ENCODE peak calls at places on chromosome 10, in five cellular contexts. One of them, this sample, is unnamed.

GRCh38 chr10:69457771-69458237 is 6.5 kb downstream of the TSPAN15 start:
- DNase-seq in GM23248: no peak
- DNase-seq in HCT116: no peak
- DNase-seq in hepatocyte: no peak
- DNase-seq in GM23338: no peak
- DNase-seq in this sample: no peak

GRCh38 chr10:47259521-47259920 is 40.5 kb upstream of the GDF10 start:
- DNase-seq in GM23248: no peak
- DNase-seq in HCT116: no peak
- DNase-seq in hepatocyte: no peak
- DNase-seq in GM23338: no peak
- DNase-seq in this sample: no peak

GRCh38 chr10:3976718-3977117 is 191.7 kb upstream of the KLF6 start:
- DNase-seq in GM23248: no peak
- DNase-seq in HCT116: no peak
- DNase-seq in hepatocyte: no peak
- DNase-seq in GM23338: no peak
- DNase-seq in this sample: no peak

GRCh38 chr10:126634347-126634746 is 36.1 kb downstream of the C10orf90 start:
- DNase-seq in GM23248: no peak
- DNase-seq in HCT116: no peak
- DNase-seq in hepatocyte: no peak
- DNase-seq in GM23338: no peak
- DNase-seq in this sample: no peak

GRCh38 chr10:125144209-125144608 is 16.2 kb downstream of the CTBP2 start:
- DNase-seq in GM23248: no peak
- DNase-seq in HCT116: no peak
- DNase-seq in hepatocyte: no peak
- DNase-seq in GM23338: no peak
- DNase-seq in this sample: no peak

GRCh38 chr10:60417024-60417423 is 27.3 kb upstream of the ANK3 start:
- DNase-seq in GM23248: peak
- DNase-seq in HCT116: no peak
- DNase-seq in hepatocyte: peak
- DNase-seq in GM23338: no peak
- DNase-seq in this sample: no peak

GRCh38 chr10:105585753-105586152 is 944.7 kb downstream of the SORCS3 start:
- DNase-seq in GM23248: no peak
- DNase-seq in HCT116: no peak
- DNase-seq in hepatocyte: peak
- DNase-seq in GM23338: peak
- DNase-seq in this sample: no peak

GRCh38 chr10:17214486-17214885 is 13.0 kb upstream of the TRDMT1 start:
- DNase-seq in GM23248: peak
- DNase-seq in HCT116: no peak
- DNase-seq in hepatocyte: no peak
- DNase-seq in GM23338: no peak
- DNase-seq in this sample: no peak

GRCh38 chr10:45427305-45427955 is 53.4 kb downstream of the ALOX5 start:
- DNase-seq in GM23248: no peak
- DNase-seq in HCT116: no peak
- DNase-seq in hepatocyte: no peak
- DNase-seq in GM23338: no peak
- DNase-seq in this sample: no peak

GRCh38 chr10:48452879-48453412 is 146.5 kb downstream of the MAPK8 start:
- DNase-seq in GM23248: no peak
- DNase-seq in HCT116: no peak
- DNase-seq in hepatocyte: no peak
- DNase-seq in GM23338: no peak
- DNase-seq in this sample: no peak

GRCh38 chr10:119070395-119071165 is 10.0 kb downstream of the EIF3A start:
- DNase-seq in GM23248: no peak
- DNase-seq in HCT116: no peak
- DNase-seq in hepatocyte: no peak
- DNase-seq in GM23338: no peak
- DNase-seq in this sample: no peak

GRCh38 chr10:36181421-36181820 is 539.3 kb upstream of the FZD8 start:
- DNase-seq in GM23248: peak
- DNase-seq in HCT116: no peak
- DNase-seq in hepatocyte: no peak
- DNase-seq in GM23338: no peak
- DNase-seq in this sample: no peak
- TF ChIP-seq EZH2phosphoT487 in GM23248: no peak
- TF ChIP-seq EZH2phosphoT487 in HCT116: no peak
- TF ChIP-seq EZH2phosphoT487 in hepatocyte: no peak
- TF ChIP-seq EZH2phosphoT487 in GM23338: no peak
- TF ChIP-seq EZH2phosphoT487 in this sample: no peak

GRCh38 chr10:114646426-114646825 is 11.6 kb downstream of the ABLIM1 start:
- DNase-seq in GM23248: no peak
- DNase-seq in HCT116: no peak
- DNase-seq in hepatocyte: no peak
- DNase-seq in GM23338: no peak
- DNase-seq in this sample: no peak

GRCh38 chr10:114650266-114650665 is 7.8 kb downstream of the ABLIM1 start:
- DNase-seq in GM23248: no peak
- DNase-seq in HCT116: no peak
- DNase-seq in hepatocyte: no peak
- DNase-seq in GM23338: no peak
- DNase-seq in this sample: no peak

GRCh38 chr10:114647545-114648138 is 10.4 kb downstream of the ABLIM1 start:
- DNase-seq in GM23248: peak
- DNase-seq in HCT116: no peak
- DNase-seq in hepatocyte: no peak
- DNase-seq in GM23338: no peak
- DNase-seq in this sample: no peak

GRCh38 chr10:114649217-114649906 is 8.7 kb downstream of the ABLIM1 start:
- DNase-seq in GM23248: no peak
- DNase-seq in HCT116: no peak
- DNase-seq in hepatocyte: no peak
- DNase-seq in GM23338: no peak
- DNase-seq in this sample: no peak

GRCh38 chr10:114648368-114648767 is 9.7 kb downstream of the ABLIM1 start:
- DNase-seq in GM23248: peak
- DNase-seq in HCT116: no peak
- DNase-seq in hepatocyte: peak
- DNase-seq in GM23338: no peak
- DNase-seq in this sample: no peak
- TF ChIP-seq EZH2phosphoT487 in GM23248: no peak
- TF ChIP-seq EZH2phosphoT487 in HCT116: no peak
- TF ChIP-seq EZH2phosphoT487 in hepatocyte: no peak
- TF ChIP-seq EZH2phosphoT487 in GM23338: no peak
- TF ChIP-seq EZH2phosphoT487 in this sample: no peak

DNA sequence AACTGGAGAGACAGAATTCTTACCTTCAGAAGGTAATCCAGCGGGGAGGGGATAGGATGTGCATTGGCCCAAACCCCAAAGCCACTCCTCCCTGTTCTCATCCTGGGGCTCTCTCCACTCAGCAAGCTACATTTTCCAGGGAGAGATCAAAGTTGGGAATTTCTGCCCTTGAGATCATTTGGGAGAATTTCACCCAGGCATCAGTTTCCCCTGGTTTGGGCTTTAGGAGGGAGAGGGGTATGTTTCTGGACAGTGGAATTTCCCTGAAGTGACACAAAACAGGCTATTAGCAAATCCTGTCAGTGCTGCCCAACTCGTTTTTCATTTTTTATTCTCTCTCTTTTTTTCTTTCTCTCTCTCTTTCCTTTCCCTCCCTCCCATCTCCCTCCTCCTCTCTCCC is 35.7 kb downstream of the CYP17A1 start:
- DNase-seq in GM23248: no peak
- DNase-seq in HCT116: no peak
- DNase-seq in hepatocyte: no peak
- DNase-seq in GM23338: peak
- DNase-seq in this sample: no peak
- TF ChIP-seq EZH2phosphoT487 in GM23248: no peak
- TF ChIP-seq EZH2phosphoT487 in HCT116: no peak
- TF ChIP-seq EZH2phosphoT487 in hepatocyte: no peak
- TF ChIP-seq EZH2phosphoT487 in GM23338: no peak
- TF ChIP-seq EZH2phosphoT487 in this sample: no peak

GRCh38 chr10:80359644-80360043 is 3.1 kb downstream of the DYDC2 start:
- DNase-seq in GM23248: no peak
- DNase-seq in HCT116: no peak
- DNase-seq in hepatocyte: no peak
- DNase-seq in GM23338: no peak
- DNase-seq in this sample: no peak

GRCh38 chr10:80357000-80357803 is 621 bp downstream of the DYDC2 start:
- DNase-seq in GM23248: no peak
- DNase-seq in HCT116: no peak
- DNase-seq in hepatocyte: peak
- DNase-seq in GM23338: peak
- DNase-seq in this sample: peak

GRCh38 chr10:80357804-80358125 is 1.2 kb downstream of the DYDC2 start:
- DNase-seq in GM23248: no peak
- DNase-seq in HCT116: no peak
- DNase-seq in hepatocyte: no peak
- DNase-seq in GM23338: no peak
- DNase-seq in this sample: no peak

GRCh38 chr10:80351220-80351619 is 5.3 kb downstream of the DYDC1 start:
- DNase-seq in GM23248: no peak
- DNase-seq in HCT116: no peak
- DNase-seq in hepatocyte: no peak
- DNase-seq in GM23338: no peak
- DNase-seq in this sample: no peak

GRCh38 chr10:80356563-80356999 is at the start of the genes DYDC1 and DYDC2:
- DNase-seq in GM23248: peak
- DNase-seq in HCT116: no peak
- DNase-seq in hepatocyte: peak
- DNase-seq in GM23338: peak
- DNase-seq in this sample: peak
- TF ChIP-seq EZH2phosphoT487 in GM23248: no peak
- TF ChIP-seq EZH2phosphoT487 in HCT116: no peak
- TF ChIP-seq EZH2phosphoT487 in hepatocyte: no peak
- TF ChIP-seq EZH2phosphoT487 in GM23338: no peak
- TF ChIP-seq EZH2phosphoT487 in this sample: no peak

GRCh38 chr10:71752391-71753090 is 20.8 kb downstream of the VSIR start:
- DNase-seq in GM23248: no peak
- DNase-seq in HCT116: no peak
- DNase-seq in hepatocyte: no peak
- DNase-seq in GM23338: no peak
- DNase-seq in this sample: no peak
- TF ChIP-seq EZH2phosphoT487 in GM23248: no peak
- TF ChIP-seq EZH2phosphoT487 in HCT116: no peak
- TF ChIP-seq EZH2phosphoT487 in hepatocyte: no peak
- TF ChIP-seq EZH2phosphoT487 in GM23338: no peak
- TF ChIP-seq EZH2phosphoT487 in this sample: no peak

DNA sequence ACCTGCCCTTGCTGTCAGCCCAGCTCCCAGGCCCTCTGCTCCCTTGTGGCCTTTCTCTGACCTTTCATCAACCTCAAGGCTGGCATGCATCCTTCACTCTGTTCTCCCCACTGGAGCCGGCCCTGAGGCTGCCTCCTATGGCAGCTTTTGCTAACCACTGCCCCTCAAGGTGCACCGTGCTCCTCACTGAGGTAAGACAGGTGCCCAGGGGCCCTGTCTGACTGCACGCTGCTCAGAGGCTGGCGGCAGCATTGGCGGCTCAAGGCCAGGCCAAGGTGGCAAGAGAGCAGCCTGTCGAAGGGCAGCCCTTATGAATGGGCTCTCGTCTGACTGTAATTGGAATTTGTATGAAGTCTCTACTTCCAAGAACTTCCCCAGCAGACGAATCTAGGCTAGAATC is 172.6 kb downstream of the ZNF248 start:
- DNase-seq in GM23248: no peak
- DNase-seq in HCT116: no peak
- DNase-seq in hepatocyte: no peak
- DNase-seq in GM23338: no peak
- DNase-seq in this sample: no peak
- TF ChIP-seq EZH2phosphoT487 in GM23248: no peak
- TF ChIP-seq EZH2phosphoT487 in HCT116: no peak
- TF ChIP-seq EZH2phosphoT487 in hepatocyte: no peak
- TF ChIP-seq EZH2phosphoT487 in GM23338: no peak
- TF ChIP-seq EZH2phosphoT487 in this sample: no peak

DNA sequence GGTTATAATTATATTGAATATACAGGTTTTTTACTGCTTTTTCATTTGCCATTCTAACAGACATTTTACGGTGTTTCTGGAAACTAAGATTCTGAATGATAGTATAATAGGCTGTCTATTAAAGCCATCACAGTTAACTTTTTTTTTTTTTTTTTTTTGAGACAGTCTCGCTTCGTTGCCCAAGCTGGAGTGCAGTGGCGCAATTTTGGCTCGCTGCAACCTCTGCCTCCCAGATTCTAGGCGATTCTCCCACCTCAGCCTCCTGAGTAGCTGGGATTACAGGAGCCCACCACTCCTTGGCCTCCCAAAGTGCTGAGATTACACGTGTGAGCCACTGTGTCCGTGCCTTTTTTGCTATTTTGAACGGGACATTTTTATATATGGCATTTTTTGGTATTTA is 4.4 kb downstream of the TDRD1 start:
- DNase-seq in GM23248: no peak
- DNase-seq in HCT116: no peak
- DNase-seq in hepatocyte: no peak
- DNase-seq in GM23338: no peak
- DNase-seq in this sample: no peak
- TF ChIP-seq EZH2phosphoT487 in GM23248: no peak
- TF ChIP-seq EZH2phosphoT487 in HCT116: no peak
- TF ChIP-seq EZH2phosphoT487 in hepatocyte: no peak
- TF ChIP-seq EZH2phosphoT487 in GM23338: no peak
- TF ChIP-seq EZH2phosphoT487 in this sample: no peak

GRCh38 chr10:131645756-131646155 is 255.1 kb upstream of the PPP2R2D start:
- DNase-seq in GM23248: no peak
- DNase-seq in HCT116: no peak
- DNase-seq in hepatocyte: no peak
- DNase-seq in GM23338: no peak
- DNase-seq in this sample: no peak

GRCh38 chr10:131641898-131642297 is 258.9 kb upstream of the PPP2R2D start:
- DNase-seq in GM23248: no peak
- DNase-seq in HCT116: no peak
- DNase-seq in hepatocyte: no peak
- DNase-seq in GM23338: no peak
- DNase-seq in this sample: no peak

GRCh38 chr10:131644864-131645658 is 255.7 kb upstream of the PPP2R2D start:
- DNase-seq in GM23248: no peak
- DNase-seq in HCT116: no peak
- DNase-seq in hepatocyte: no peak
- DNase-seq in GM23338: no peak
- DNase-seq in this sample: no peak

GRCh38 chr10:131642966-131643365 is 257.8 kb upstream of the PPP2R2D start:
- DNase-seq in GM23248: no peak
- DNase-seq in HCT116: no peak
- DNase-seq in hepatocyte: no peak
- DNase-seq in GM23338: no peak
- DNase-seq in this sample: no peak

DNA sequence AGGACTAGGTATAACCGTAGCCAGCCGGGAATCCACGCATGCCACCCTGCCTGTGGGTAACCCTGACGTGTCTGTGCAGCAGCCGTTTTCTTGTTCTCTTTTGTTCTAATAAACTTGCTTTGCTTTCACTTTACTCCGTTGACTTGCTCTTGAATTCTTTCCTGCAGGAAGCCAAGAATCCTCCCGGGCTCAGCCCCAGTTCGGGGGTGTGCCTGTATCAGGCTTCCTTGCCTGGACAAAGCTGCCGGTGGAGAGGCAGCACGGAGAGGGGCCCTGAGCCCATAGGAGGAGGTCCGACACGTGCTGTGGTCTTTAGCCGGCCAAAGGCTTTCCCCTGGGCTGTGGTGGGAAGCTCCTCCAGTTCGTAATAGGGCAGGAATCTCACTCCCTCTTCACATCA is 256.5 kb upstream of the PPP2R2D start:
- DNase-seq in GM23248: peak
- DNase-seq in HCT116: no peak
- DNase-seq in hepatocyte: no peak
- DNase-seq in GM23338: no peak
- DNase-seq in this sample: no peak
- TF ChIP-seq EZH2phosphoT487 in GM23248: no peak
- TF ChIP-seq EZH2phosphoT487 in HCT116: no peak
- TF ChIP-seq EZH2phosphoT487 in hepatocyte: no peak
- TF ChIP-seq EZH2phosphoT487 in GM23338: no peak
- TF ChIP-seq EZH2phosphoT487 in this sample: no peak

This sample was measured in neural progenitor cell.